ENCODE peak calls at places on chromosomes 5 and 9, in four cellular contexts. One of them, this sample, is unnamed.

GRCh38 chr5:17839848-17840247 is 205.6 kb downstream of the TAF11L14 start:
- DNase-seq in uterus: no peak
- DNase-seq in colonic mucosa: no peak
- DNase-seq in PC-9: no peak
- DNase-seq in this sample: no peak

GRCh38 chr5:80502795-80503194 is 14.9 kb downstream of the FAM151B start:
- DNase-seq in uterus: no peak
- DNase-seq in PC-9: no peak
- DNase-seq in colonic mucosa: no peak
- DNase-seq in this sample: no peak

GRCh38 chr9:131180454-131180853 is 55.1 kb downstream of the NUP214 start:
- DNase-seq in uterus: no peak
- DNase-seq in PC-9: no peak
- DNase-seq in colonic mucosa: no peak
- DNase-seq in this sample: no peak

GRCh38 chr9:132800038-132800648 is 77.9 kb downstream of the AK8 start:
- DNase-seq in uterus: peak
- DNase-seq in colonic mucosa: peak
- DNase-seq in PC-9: peak
- DNase-seq in this sample: peak

GRCh38 chr5:174423538-174423937 is 300.8 kb upstream of the MSX2 start:
- DNase-seq in uterus: no peak
- DNase-seq in colonic mucosa: no peak
- DNase-seq in PC-9: no peak
- DNase-seq in this sample: no peak

GRCh38 chr9:135083831-135084230 is 3.6 kb upstream of the OLFM1 start:
- DNase-seq in PC-9: no peak
- DNase-seq in uterus: no peak
- DNase-seq in colonic mucosa: peak
- DNase-seq in this sample: no peak

GRCh38 chr5:172683696-172684464 is 42.8 kb downstream of the NEURL1B start:
- DNase-seq in uterus: no peak
- DNase-seq in colonic mucosa: no peak
- DNase-seq in PC-9: no peak
- DNase-seq in this sample: no peak

GRCh38 chr5:181120311-181120710 is 10.7 kb downstream of the OR2V1 start:
- DNase-seq in uterus: no peak
- DNase-seq in colonic mucosa: no peak
- DNase-seq in PC-9: no peak
- DNase-seq in this sample: no peak

GRCh38 chr5:179227578-179228311 is 117.5 kb downstream of the ADAMTS2 start:
- DNase-seq in uterus: peak
- DNase-seq in colonic mucosa: no peak
- DNase-seq in PC-9: no peak
- DNase-seq in this sample: no peak

GRCh38 chr5:135709998-135710670 is 124.3 kb upstream of the SLC25A48 start:
- DNase-seq in uterus: no peak
- DNase-seq in colonic mucosa: no peak
- DNase-seq in PC-9: no peak
- DNase-seq in this sample: no peak

GRCh38 chr5:93621340-93621872 is 38.4 kb downstream of the NR2F1 start:
- DNase-seq in colonic mucosa: peak
- DNase-seq in uterus: peak
- DNase-seq in PC-9: peak
- DNase-seq in this sample: no peak

GRCh38 chr5:167229751-167230150 is 1061.7 kb upstream of the WWC1 start:
- DNase-seq in PC-9: no peak
- DNase-seq in uterus: no peak
- DNase-seq in colonic mucosa: no peak
- DNase-seq in this sample: no peak

GRCh38 chr9:6973762-6974161 is 216.0 kb downstream of the KDM4C start:
- DNase-seq in uterus: no peak
- DNase-seq in colonic mucosa: no peak
- DNase-seq in PC-9: no peak
- DNase-seq in this sample: no peak

GRCh38 chr9:70561805-70562395 is 147.4 kb upstream of the KLF9 start:
- DNase-seq in uterus: no peak
- DNase-seq in colonic mucosa: no peak
- DNase-seq in PC-9: no peak
- DNase-seq in this sample: no peak

GRCh38 chr5:14574891-14575496 is 6.6 kb upstream of the OTULINL start:
- DNase-seq in colonic mucosa: peak
- DNase-seq in uterus: no peak
- DNase-seq in PC-9: no peak
- DNase-seq in this sample: no peak

GRCh38 chr5:64505769-64506566 is at the start of gene RGS7BP:
- DNase-seq in uterus: peak
- DNase-seq in PC-9: no peak
- DNase-seq in colonic mucosa: no peak
- DNase-seq in this sample: no peak

GRCh38 chr5:164475339-164475977 is 970.0 kb downstream of the MAT2B start:
- DNase-seq in uterus: no peak
- DNase-seq in PC-9: no peak
- DNase-seq in colonic mucosa: no peak
- DNase-seq in this sample: no peak

GRCh38 chr5:1276930-1277329 is 17.9 kb downstream of the TERT start:
- DNase-seq in PC-9: no peak
- DNase-seq in colonic mucosa: no peak
- DNase-seq in uterus: no peak
- DNase-seq in this sample: no peak

GRCh38 chr9:124593080-124594058 is 86.2 kb upstream of the NR5A1 start:
- DNase-seq in PC-9: no peak
- DNase-seq in uterus: no peak
- DNase-seq in colonic mucosa: no peak
- DNase-seq in this sample: no peak

GRCh38 chr9:136533775-136534157 is 12.1 kb downstream of the NOTCH1 start:
- DNase-seq in colonic mucosa: peak
- DNase-seq in uterus: no peak
- DNase-seq in PC-9: peak
- DNase-seq in this sample: no peak

GRCh38 chr5:138632900-138633489 is 57.8 kb upstream of the HSPA9 start:
- DNase-seq in colonic mucosa: peak
- DNase-seq in PC-9: peak
- DNase-seq in uterus: peak
- DNase-seq in this sample: peak

GRCh38 chr9:109129470-109130197 is 9.9 kb upstream of the TMEM245 start:
- DNase-seq in uterus: no peak
- DNase-seq in colonic mucosa: no peak
- DNase-seq in PC-9: no peak
- DNase-seq in this sample: no peak

GRCh38 chr5:122559676-122560075 is 215.2 kb upstream of the SNX2 start:
- DNase-seq in PC-9: no peak
- DNase-seq in uterus: no peak
- DNase-seq in colonic mucosa: no peak
- DNase-seq in this sample: no peak

GRCh38 chr5:148912714-148913398 is 86.4 kb downstream of the ADRB2 start:
- DNase-seq in colonic mucosa: no peak
- DNase-seq in PC-9: peak
- DNase-seq in uterus: no peak
- DNase-seq in this sample: no peak

GRCh38 chr9:137085918-137086530 is 761 bp upstream of the MAN1B1 start:
- DNase-seq in uterus: no peak
- DNase-seq in PC-9: peak
- DNase-seq in colonic mucosa: peak
- DNase-seq in this sample: peak

GRCh38 chr9:103530934-103531333 is 535.8 kb downstream of the CYLC2 start:
- DNase-seq in uterus: no peak
- DNase-seq in colonic mucosa: no peak
- DNase-seq in PC-9: no peak
- DNase-seq in this sample: no peak

GRCh38 chr9:134424818-134425217 is 98.6 kb downstream of the RXRA start:
- DNase-seq in colonic mucosa: no peak
- DNase-seq in uterus: no peak
- DNase-seq in PC-9: no peak
- DNase-seq in this sample: no peak

GRCh38 chr9:87873607-87874319 is 8.9 kb upstream of the SPATA31E1 start:
- DNase-seq in PC-9: no peak
- DNase-seq in uterus: no peak
- DNase-seq in colonic mucosa: peak
- DNase-seq in this sample: peak

GRCh38 chr9:87874320-87874655 is 8.4 kb upstream of the SPATA31E1 start:
- DNase-seq in uterus: no peak
- DNase-seq in colonic mucosa: peak
- DNase-seq in PC-9: no peak
- DNase-seq in this sample: no peak

GRCh38 chr9:87878930-87879603 is 3.6 kb upstream of the SPATA31E1 start:
- DNase-seq in PC-9: no peak
- DNase-seq in uterus: no peak
- DNase-seq in colonic mucosa: no peak
- DNase-seq in this sample: no peak

GRCh38 chr9:87875839-87876545 is 6.7 kb upstream of the SPATA31E1 start:
- DNase-seq in colonic mucosa: peak
- DNase-seq in PC-9: no peak
- DNase-seq in uterus: no peak
- DNase-seq in this sample: no peak

GRCh38 chr9:87876708-87877107 is 6.0 kb upstream of the SPATA31E1 start:
- DNase-seq in uterus: no peak
- DNase-seq in PC-9: no peak
- DNase-seq in colonic mucosa: no peak
- DNase-seq in this sample: no peak
- H3K27ac ChIP-seq in uterus: no peak
- H3K27ac ChIP-seq in PC-9: no peak
- H3K27ac ChIP-seq in colonic mucosa: no peak
- H3K27ac ChIP-seq in this sample: no peak

DNA sequence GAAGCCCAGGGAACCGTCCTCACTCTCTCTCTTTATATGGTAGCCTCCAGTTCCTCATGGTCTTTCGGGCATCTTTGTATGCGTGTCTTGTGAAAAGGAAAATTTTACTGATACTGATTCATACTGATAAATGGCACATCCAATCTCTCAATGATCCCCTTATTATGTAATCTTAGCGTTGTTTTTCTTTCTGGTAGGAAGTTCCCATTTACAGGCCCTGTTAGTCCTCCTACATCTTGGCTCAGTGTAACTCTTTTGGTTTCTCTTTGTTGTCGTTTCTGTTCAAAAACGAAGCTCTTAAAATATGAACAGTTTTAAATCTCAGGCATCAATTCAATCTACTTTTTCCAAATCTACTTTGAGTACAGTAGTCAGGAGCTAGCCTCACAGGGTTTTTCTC is 258.1 kb downstream of the NR3C1 start:
- DNase-seq in PC-9: no peak
- DNase-seq in colonic mucosa: no peak
- DNase-seq in uterus: no peak
- DNase-seq in this sample: no peak
- H3K27ac ChIP-seq in PC-9: no peak
- H3K27ac ChIP-seq in colonic mucosa: no peak
- H3K27ac ChIP-seq in uterus: peak
- H3K27ac ChIP-seq in this sample: peak

GRCh38 chr9:123031963-123032362 is 1.5 kb upstream of the GPR21 start:
- DNase-seq in uterus: no peak
- DNase-seq in PC-9: no peak
- DNase-seq in colonic mucosa: no peak
- DNase-seq in this sample: no peak

GRCh38 chr9:123034881-123035465 is 1.5 kb downstream of the GPR21 start:
- DNase-seq in uterus: no peak
- DNase-seq in colonic mucosa: no peak
- DNase-seq in PC-9: no peak
- DNase-seq in this sample: no peak

GRCh38 chr9:123033864-123034598 is 564 bp downstream of the GPR21 start:
- DNase-seq in uterus: no peak
- DNase-seq in PC-9: no peak
- DNase-seq in colonic mucosa: no peak
- DNase-seq in this sample: no peak

GRCh38 chr9:123036886-123037540 is 3.5 kb downstream of the GPR21 start:
- DNase-seq in PC-9: no peak
- DNase-seq in uterus: no peak
- DNase-seq in colonic mucosa: no peak
- DNase-seq in this sample: no peak

GRCh38 chr9:123033352-123033751 is at the start of gene GPR21:
- DNase-seq in colonic mucosa: no peak
- DNase-seq in uterus: no peak
- DNase-seq in PC-9: no peak
- DNase-seq in this sample: no peak
- H3K27ac ChIP-seq in colonic mucosa: no peak
- H3K27ac ChIP-seq in uterus: peak
- H3K27ac ChIP-seq in PC-9: no peak
- H3K27ac ChIP-seq in this sample: peak

GRCh38 chr5:68259696-68260095 is 44.1 kb downstream of the PIK3R1 start:
- DNase-seq in colonic mucosa: no peak
- DNase-seq in uterus: no peak
- DNase-seq in PC-9: no peak
- DNase-seq in this sample: no peak
- H3K27ac ChIP-seq in colonic mucosa: no peak
- H3K27ac ChIP-seq in uterus: peak
- H3K27ac ChIP-seq in PC-9: no peak
- H3K27ac ChIP-seq in this sample: peak

This sample was measured in right atrium auricular region.